ENCODE peak calls at places on chromosomes 6 and 20, in seven cellular contexts. G is LHCN-M2, M is NCI-H345, D is spleen, X is putamen, R is caudate nucleus, B is NCI-H2029 treated with DMSO at 0.1 percent for 48 hours. Z is an unnamed sample.

GRCh38 chr20:38242848-38243449 is 17.6 kb downstream of the KIAA1755 start:
- DNase-seq in G (peak), M (no peak), D (peak), X (no peak), R (no peak), B (no peak), Z (peak)

GRCh38 chr20:62494537-62494936 is 18.7 kb upstream of the GATA5 start:
- DNase-seq in G (no peak), M (no peak), D (no peak), X (no peak), R (no peak), B (no peak), Z (no peak)

GRCh38 chr20:1844723-1845523 is 50.3 kb upstream of the SIRPA start:
- DNase-seq in G (no peak), M (no peak), D (peak), X (peak), R (no peak), B (no peak), Z (peak)

GRCh38 chr6:164825386-164825785 is 484.0 kb downstream of the C6orf118 start:
- DNase-seq in G (peak), M (no peak), D (no peak), X (no peak), R (no peak), B (no peak), Z (no peak)

GRCh38 chr20:40390654-40391053 is 298.4 kb downstream of the MAFB start:
- DNase-seq in G (no peak), M (no peak), D (no peak), X (no peak), R (no peak), B (no peak), Z (no peak)

GRCh38 chr6:3708540-3708939 is 43.0 kb downstream of the PXDC1 start:
- DNase-seq in G (no peak), M (no peak), D (no peak), X (no peak), R (no peak), B (no peak), Z (no peak)

GRCh38 chr20:43066061-43066575 is 123.6 kb downstream of the PTPRT start:
- DNase-seq in G (no peak), M (no peak), D (no peak), X (no peak), R (no peak), B (no peak), Z (no peak)

GRCh38 chr6:79861023-79861422 is 86.3 kb downstream of the ELOVL4 start:
- DNase-seq in G (no peak), M (no peak), D (no peak), X (no peak), R (no peak), B (no peak), Z (no peak)

GRCh38 chr20:38581013-38581412 is at the start of gene ADIG:
- DNase-seq in G (peak), M (peak), D (no peak), X (peak), R (peak), B (no peak), Z (peak)

GRCh38 chr6:109610555-109610954 is 80.4 kb downstream of the AK9 start:
- DNase-seq in G (no peak), M (no peak), D (no peak), X (no peak), R (no peak), B (peak), Z (no peak)

GRCh38 chr20:45940469-45940868 is 6.0 kb downstream of the PCIF1 start:
- DNase-seq in G (no peak), M (no peak), D (no peak), X (no peak), R (no peak), B (no peak), Z (no peak)

GRCh38 chr6:128277379-128277778 is 243.0 kb downstream of the PTPRK start:
- DNase-seq in G (no peak), M (no peak), D (no peak), X (no peak), R (no peak), B (no peak), Z (no peak)

GRCh38 chr6:11343963-11344714 is 111.7 kb upstream of the NEDD9 start:
- DNase-seq in G (no peak), M (no peak), D (no peak), X (no peak), R (no peak), B (no peak), Z (no peak)

GRCh38 chr6:167350731-167351655 is 26.1 kb downstream of the TTLL2 start:
- DNase-seq in G (no peak), M (peak), D (peak), X (peak), R (peak), B (peak), Z (peak)

GRCh38 chr6:3205913-3206312 is 21.5 kb downstream of the TUBB2B start:
- DNase-seq in G (peak), M (no peak), D (no peak), X (no peak), R (no peak), B (no peak), Z (no peak)

GRCh38 chr6:96394727-96395126 is 126.9 kb upstream of the UFL1 start:
- DNase-seq in G (no peak), M (peak), D (no peak), X (no peak), R (no peak), B (no peak), Z (no peak)

GRCh38 chr6:148157841-148158240 is 184.8 kb upstream of the SASH1 start:
- DNase-seq in G (no peak), M (no peak), D (no peak), X (no peak), R (no peak), B (no peak), Z (peak)

GRCh38 chr6:23174781-23175361 is 605.5 kb downstream of the HDGFL1 start:
- DNase-seq in G (peak), M (no peak), D (no peak), X (no peak), R (no peak), B (no peak), Z (peak)

GRCh38 chr6:26249709-26249958 is 115.4 kb upstream of the BTN3A2 start:
- DNase-seq in G (no peak), M (peak), D (peak), X (no peak), R (no peak), B (no peak), Z (peak)

GRCh38 chr20:3106658-3107463 is 22.3 kb upstream of the AVP start:
- DNase-seq in G (no peak), M (peak), D (no peak), X (no peak), R (no peak), B (no peak), Z (peak)

GRCh38 chr20:32792316-32792715 is 27.4 kb upstream of the MAPRE1 start:
- DNase-seq in G (peak), M (no peak), D (no peak), X (no peak), R (no peak), B (no peak), Z (no peak)

GRCh38 chr6:137307163-137307851 is 88.1 kb upstream of the IFNGR1 start:
- DNase-seq in G (no peak), M (no peak), D (no peak), X (peak), R (no peak), B (no peak), Z (no peak)

GRCh38 chr6:28812778-28813569 is 110.8 kb downstream of the TRIM27 start:
- DNase-seq in G (no peak), M (no peak), D (no peak), X (no peak), R (no peak), B (no peak), Z (no peak)

GRCh38 chr6:31970604-31971271 is 1.2 kb downstream of the DXO start:
- DNase-seq in G (no peak), M (peak), D (peak), X (no peak), R (no peak), B (peak), Z (peak)